ENCODE peak calls at places on chromosomes 2 and 18, in nine cellular contexts. One of them, this sample, is unnamed.

GRCh38 chr2:203636896-203637818 is 69.3 kb upstream of the CD28 start:
- DNase-seq in effector memory CD4-positive, alpha-beta T cell: no peak
- DNase-seq in G401: no peak
- DNase-seq in small intestine: no peak
- DNase-seq in dorsolateral prefrontal cortex: no peak
- DNase-seq in Caki2: no peak
- DNase-seq in activated CD8-positive, alpha-beta memory T cell treated with anti-CD3 and anti-CD28 coated beads, Interleukin-2, amount 50 U/mL, for 48 hours: no peak
- DNase-seq in GM23248: peak
- DNase-seq in HT1080: peak
- DNase-seq in this sample: no peak

GRCh38 chr2:231795525-231796327 is 9.5 kb downstream of the COPS7B start:
- DNase-seq in effector memory CD4-positive, alpha-beta T cell: no peak
- DNase-seq in G401: no peak
- DNase-seq in small intestine: peak
- DNase-seq in dorsolateral prefrontal cortex: no peak
- DNase-seq in Caki2: peak
- DNase-seq in activated CD8-positive, alpha-beta memory T cell treated with anti-CD3 and anti-CD28 coated beads, Interleukin-2, amount 50 U/mL, for 48 hours: no peak
- DNase-seq in GM23248: peak
- DNase-seq in HT1080: peak
- DNase-seq in this sample: peak

GRCh38 chr2:26471278-26471677 is 6.6 kb downstream of the OTOF start:
- DNase-seq in effector memory CD4-positive, alpha-beta T cell: no peak
- DNase-seq in G401: peak
- DNase-seq in small intestine: no peak
- DNase-seq in dorsolateral prefrontal cortex: no peak
- DNase-seq in Caki2: no peak
- DNase-seq in activated CD8-positive, alpha-beta memory T cell treated with anti-CD3 and anti-CD28 coated beads, Interleukin-2, amount 50 U/mL, for 48 hours: no peak
- DNase-seq in GM23248: no peak
- DNase-seq in HT1080: no peak
- DNase-seq in this sample: no peak

GRCh38 chr2:200225943-200226342 is 80.5 kb upstream of the SPATS2L start:
- DNase-seq in effector memory CD4-positive, alpha-beta T cell: no peak
- DNase-seq in G401: peak
- DNase-seq in small intestine: no peak
- DNase-seq in dorsolateral prefrontal cortex: no peak
- DNase-seq in Caki2: no peak
- DNase-seq in activated CD8-positive, alpha-beta memory T cell treated with anti-CD3 and anti-CD28 coated beads, Interleukin-2, amount 50 U/mL, for 48 hours: no peak
- DNase-seq in GM23248: peak
- DNase-seq in HT1080: no peak
- DNase-seq in this sample: no peak

GRCh38 chr2:16507655-16508054 is 158.0 kb downstream of the CYRIA start:
- DNase-seq in effector memory CD4-positive, alpha-beta T cell: no peak
- DNase-seq in G401: no peak
- DNase-seq in small intestine: no peak
- DNase-seq in dorsolateral prefrontal cortex: peak
- DNase-seq in Caki2: no peak
- DNase-seq in activated CD8-positive, alpha-beta memory T cell treated with anti-CD3 and anti-CD28 coated beads, Interleukin-2, amount 50 U/mL, for 48 hours: no peak
- DNase-seq in GM23248: peak
- DNase-seq in HT1080: no peak
- DNase-seq in this sample: no peak

GRCh38 chr2:70132244-70133126 is 45.2 kb downstream of the PCBP1 start:
- DNase-seq in effector memory CD4-positive, alpha-beta T cell: no peak
- DNase-seq in G401: peak
- DNase-seq in small intestine: peak
- DNase-seq in dorsolateral prefrontal cortex: no peak
- DNase-seq in Caki2: peak
- DNase-seq in activated CD8-positive, alpha-beta memory T cell treated with anti-CD3 and anti-CD28 coated beads, Interleukin-2, amount 50 U/mL, for 48 hours: peak
- DNase-seq in GM23248: peak
- DNase-seq in HT1080: peak
- DNase-seq in this sample: no peak

GRCh38 chr2:238024986-238025385 is 35.8 kb upstream of the SCLY start:
- DNase-seq in effector memory CD4-positive, alpha-beta T cell: no peak
- DNase-seq in G401: no peak
- DNase-seq in small intestine: no peak
- DNase-seq in dorsolateral prefrontal cortex: no peak
- DNase-seq in Caki2: no peak
- DNase-seq in activated CD8-positive, alpha-beta memory T cell treated with anti-CD3 and anti-CD28 coated beads, Interleukin-2, amount 50 U/mL, for 48 hours: peak
- DNase-seq in GM23248: peak
- DNase-seq in HT1080: peak
- DNase-seq in this sample: no peak

GRCh38 chr18:57164401-57164800 is 17.5 kb downstream of the BOD1L2 start:
- DNase-seq in effector memory CD4-positive, alpha-beta T cell: no peak
- DNase-seq in G401: no peak
- DNase-seq in small intestine: no peak
- DNase-seq in dorsolateral prefrontal cortex: no peak
- DNase-seq in Caki2: no peak
- DNase-seq in activated CD8-positive, alpha-beta memory T cell treated with anti-CD3 and anti-CD28 coated beads, Interleukin-2, amount 50 U/mL, for 48 hours: no peak
- DNase-seq in GM23248: no peak
- DNase-seq in HT1080: no peak
- DNase-seq in this sample: no peak

GRCh38 chr2:55936351-55936750 is 12.8 kb upstream of the EFEMP1 start:
- DNase-seq in effector memory CD4-positive, alpha-beta T cell: no peak
- DNase-seq in G401: no peak
- DNase-seq in small intestine: no peak
- DNase-seq in dorsolateral prefrontal cortex: no peak
- DNase-seq in Caki2: no peak
- DNase-seq in activated CD8-positive, alpha-beta memory T cell treated with anti-CD3 and anti-CD28 coated beads, Interleukin-2, amount 50 U/mL, for 48 hours: no peak
- DNase-seq in GM23248: peak
- DNase-seq in HT1080: no peak
- DNase-seq in this sample: no peak

GRCh38 chr2:145919507-145919906 is 1399.6 kb upstream of the ZEB2 start:
- DNase-seq in effector memory CD4-positive, alpha-beta T cell: no peak
- DNase-seq in G401: no peak
- DNase-seq in small intestine: no peak
- DNase-seq in dorsolateral prefrontal cortex: no peak
- DNase-seq in Caki2: no peak
- DNase-seq in activated CD8-positive, alpha-beta memory T cell treated with anti-CD3 and anti-CD28 coated beads, Interleukin-2, amount 50 U/mL, for 48 hours: no peak
- DNase-seq in GM23248: peak
- DNase-seq in HT1080: no peak
- DNase-seq in this sample: peak

GRCh38 chr2:173198338-173198737 is 122.7 kb downstream of the MAP3K20 start:
- DNase-seq in effector memory CD4-positive, alpha-beta T cell: no peak
- DNase-seq in G401: no peak
- DNase-seq in small intestine: no peak
- DNase-seq in dorsolateral prefrontal cortex: no peak
- DNase-seq in Caki2: no peak
- DNase-seq in activated CD8-positive, alpha-beta memory T cell treated with anti-CD3 and anti-CD28 coated beads, Interleukin-2, amount 50 U/mL, for 48 hours: no peak
- DNase-seq in GM23248: no peak
- DNase-seq in HT1080: no peak
- DNase-seq in this sample: no peak

GRCh38 chr2:67649331-67650071 is 252.4 kb downstream of the ETAA1 start:
- DNase-seq in effector memory CD4-positive, alpha-beta T cell: no peak
- DNase-seq in G401: no peak
- DNase-seq in small intestine: no peak
- DNase-seq in dorsolateral prefrontal cortex: no peak
- DNase-seq in Caki2: no peak
- DNase-seq in activated CD8-positive, alpha-beta memory T cell treated with anti-CD3 and anti-CD28 coated beads, Interleukin-2, amount 50 U/mL, for 48 hours: no peak
- DNase-seq in GM23248: peak
- DNase-seq in HT1080: peak
- DNase-seq in this sample: no peak

GRCh38 chr2:57876313-57876712 is 170.3 kb upstream of the VRK2 start:
- DNase-seq in effector memory CD4-positive, alpha-beta T cell: no peak
- DNase-seq in G401: no peak
- DNase-seq in small intestine: no peak
- DNase-seq in dorsolateral prefrontal cortex: no peak
- DNase-seq in Caki2: no peak
- DNase-seq in activated CD8-positive, alpha-beta memory T cell treated with anti-CD3 and anti-CD28 coated beads, Interleukin-2, amount 50 U/mL, for 48 hours: no peak
- DNase-seq in GM23248: no peak
- DNase-seq in HT1080: no peak
- DNase-seq in this sample: no peak

GRCh38 chr2:30332791-30333453 is 101.6 kb downstream of the LBH start:
- DNase-seq in effector memory CD4-positive, alpha-beta T cell: no peak
- DNase-seq in G401: no peak
- DNase-seq in small intestine: peak
- DNase-seq in dorsolateral prefrontal cortex: no peak
- DNase-seq in Caki2: no peak
- DNase-seq in activated CD8-positive, alpha-beta memory T cell treated with anti-CD3 and anti-CD28 coated beads, Interleukin-2, amount 50 U/mL, for 48 hours: no peak
- DNase-seq in GM23248: no peak
- DNase-seq in HT1080: no peak
- DNase-seq in this sample: no peak

GRCh38 chr2:127348421-127349000 is 39.3 kb downstream of the MAP3K2 start:
- DNase-seq in effector memory CD4-positive, alpha-beta T cell: no peak
- DNase-seq in G401: no peak
- DNase-seq in small intestine: no peak
- DNase-seq in dorsolateral prefrontal cortex: no peak
- DNase-seq in Caki2: no peak
- DNase-seq in activated CD8-positive, alpha-beta memory T cell treated with anti-CD3 and anti-CD28 coated beads, Interleukin-2, amount 50 U/mL, for 48 hours: no peak
- DNase-seq in GM23248: peak
- DNase-seq in HT1080: no peak
- DNase-seq in this sample: no peak

GRCh38 chr2:149877913-149878312 is 290.3 kb upstream of the MMADHC start:
- DNase-seq in effector memory CD4-positive, alpha-beta T cell: no peak
- DNase-seq in G401: no peak
- DNase-seq in small intestine: no peak
- DNase-seq in dorsolateral prefrontal cortex: no peak
- DNase-seq in Caki2: peak
- DNase-seq in activated CD8-positive, alpha-beta memory T cell treated with anti-CD3 and anti-CD28 coated beads, Interleukin-2, amount 50 U/mL, for 48 hours: no peak
- DNase-seq in GM23248: peak
- DNase-seq in HT1080: peak
- DNase-seq in this sample: no peak

GRCh38 chr2:46162329-46162870 is 134.8 kb upstream of the EPAS1 start:
- DNase-seq in effector memory CD4-positive, alpha-beta T cell: no peak
- DNase-seq in G401: no peak
- DNase-seq in small intestine: no peak
- DNase-seq in dorsolateral prefrontal cortex: no peak
- DNase-seq in Caki2: no peak
- DNase-seq in activated CD8-positive, alpha-beta memory T cell treated with anti-CD3 and anti-CD28 coated beads, Interleukin-2, amount 50 U/mL, for 48 hours: no peak
- DNase-seq in GM23248: peak
- DNase-seq in HT1080: no peak
- DNase-seq in this sample: no peak

GRCh38 chr2:237171396-237171795 is 85.7 kb downstream of the COPS8 start:
- DNase-seq in effector memory CD4-positive, alpha-beta T cell: no peak
- DNase-seq in G401: no peak
- DNase-seq in small intestine: peak
- DNase-seq in dorsolateral prefrontal cortex: no peak
- DNase-seq in Caki2: peak
- DNase-seq in activated CD8-positive, alpha-beta memory T cell treated with anti-CD3 and anti-CD28 coated beads, Interleukin-2, amount 50 U/mL, for 48 hours: no peak
- DNase-seq in GM23248: peak
- DNase-seq in HT1080: peak
- DNase-seq in this sample: no peak

GRCh38 chr18:43279015-43279758 is 1.9 kb upstream of the SYT4 start:
- DNase-seq in effector memory CD4-positive, alpha-beta T cell: no peak
- DNase-seq in G401: peak
- DNase-seq in small intestine: no peak
- DNase-seq in dorsolateral prefrontal cortex: peak
- DNase-seq in Caki2: peak
- DNase-seq in activated CD8-positive, alpha-beta memory T cell treated with anti-CD3 and anti-CD28 coated beads, Interleukin-2, amount 50 U/mL, for 48 hours: no peak
- DNase-seq in GM23248: peak
- DNase-seq in HT1080: peak
- DNase-seq in this sample: peak